ENCODE peak calls at places on chromosomes 12 and 14, in ten cellular contexts. Z, C, F, L, B, Y, N, S, D and H are unnamed samples.
A peak's percentile ranks its signal among the peaks of the same experiment; 100 is the strongest.

GRCh38 chr12:130719263-130719892 is 3.3 kb upstream of the RIMBP2 start:
- DNase-seq in Z (no peak), C (no peak), F (no peak), L (no peak), B (no peak), Y (no peak), N (no peak), S (no peak), D (no peak), H (no peak)

GRCh38 chr12:46209914-46210834 is 58.7 kb downstream of the SLC38A1 start:
- DNase-seq in Z (no peak), C (peak; percentile 45), F (peak; percentile 89), L (peak; percentile 59), B (no peak), Y (peak; percentile 63), N (no peak), S (peak; percentile 27), D (no peak), H (peak; percentile 72)

GRCh38 chr12:130916251-130916911 is 37.3 kb upstream of the ADGRD1 start:
- DNase-seq in Z (peak; percentile 60), C (peak; percentile 85), F (no peak), L (peak; percentile 30), B (peak; percentile 61), Y (peak; percentile 54), N (peak; percentile 51), S (no peak), D (peak; percentile 48), H (peak; percentile 85)

GRCh38 chr14:64684091-64684490 is 20.1 kb upstream of the PLEKHG3 start:
- DNase-seq in Z (no peak), C (no peak), F (no peak), L (no peak), B (no peak), Y (no peak), N (no peak), S (no peak), D (no peak), H (peak; percentile 80)

GRCh38 chr14:60790850-60791249 is 56.3 kb downstream of the MNAT1 start:
- DNase-seq in Z (no peak), C (no peak), F (no peak), L (no peak), B (no peak), Y (no peak), N (no peak), S (no peak), D (no peak), H (no peak)

GRCh38 chr12:85509857-85510256 is 229.8 kb downstream of the ALX1 start:
- DNase-seq in Z (no peak), C (no peak), F (no peak), L (no peak), B (no peak), Y (no peak), N (no peak), S (no peak), D (no peak), H (no peak)

GRCh38 chr14:65080954-65081747 is 21.2 kb downstream of the MAX start:
- DNase-seq in Z (no peak), C (no peak), F (no peak), L (peak; percentile 84), B (no peak), Y (no peak), N (no peak), S (no peak), D (no peak), H (no peak)

GRCh38 chr12:38850463-38850862 is 54.9 kb downstream of the CPNE8 start:
- DNase-seq in Z (no peak), C (no peak), F (no peak), L (no peak), B (no peak), Y (no peak), N (no peak), S (no peak), D (no peak), H (no peak)

GRCh38 chr12:47991592-47991991 is 12.7 kb downstream of the COL2A1 start:
- DNase-seq in Z (no peak), C (no peak), F (peak; percentile 34), L (no peak), B (no peak), Y (no peak), N (no peak), S (no peak), D (no peak), H (peak; percentile 27)

GRCh38 chr12:132276066-132276719 is 53.2 kb downstream of the GALNT9 start:
- DNase-seq in Z (no peak), C (no peak), F (no peak), L (no peak), B (no peak), Y (no peak), N (no peak), S (no peak), D (no peak), H (no peak)

GRCh38 chr12:32309811-32310755 is 89.3 kb upstream of the FGD4 start:
- DNase-seq in Z (no peak), C (no peak), F (no peak), L (no peak), B (no peak), Y (no peak), N (no peak), S (no peak), D (no peak), H (no peak)

GRCh38 chr12:125742413-125742812 is 677.2 kb downstream of the AACS start:
- DNase-seq in Z (no peak), C (no peak), F (no peak), L (no peak), B (no peak), Y (no peak), N (no peak), S (no peak), D (no peak), H (no peak)

GRCh38 chr12:124085419-124085818 is 112.4 kb downstream of the ZNF664 start:
- DNase-seq in Z (no peak), C (no peak), F (no peak), L (no peak), B (no peak), Y (no peak), N (no peak), S (no peak), D (no peak), H (no peak)

GRCh38 chr14:70808402-70809237 is 693 bp downstream of the MAP3K9 start:
- DNase-seq in Z (no peak), C (peak; percentile 71), F (peak; percentile 55), L (peak; percentile 60), B (no peak), Y (peak; percentile 39), N (no peak), S (peak; percentile 22), D (no peak), H (peak; percentile 62)

GRCh38 chr12:19744760-19745218 is 305.5 kb downstream of the AEBP2 start:
- DNase-seq in Z (no peak), C (no peak), F (no peak), L (no peak), B (no peak), Y (no peak), N (no peak), S (no peak), D (no peak), H (no peak)
- TF ChIP-seq POLR2AphosphoS5 in Z (no peak), C (no peak), F (no peak), L (peak; percentile 14), B (no peak), Y (no peak), N (no peak), S (peak; percentile 31), D (no peak), H (peak; percentile 49)

GRCh38 chr12:89379100-89379838 is 27.0 kb upstream of the DUSP6 start:
- DNase-seq in Z (no peak), C (no peak), F (no peak), L (no peak), B (no peak), Y (no peak), N (no peak), S (no peak), D (no peak), H (no peak)
- TF ChIP-seq POLR2AphosphoS5 in Z (no peak), C (no peak), F (no peak), L (no peak), B (no peak), Y (no peak), N (no peak), S (no peak), D (no peak), H (no peak)

GRCh38 chr12:6936378-6936638 is 7.3 kb upstream of the RNU7-1 start:
- DNase-seq in Z (no peak), C (no peak), F (no peak), L (no peak), B (no peak), Y (no peak), N (no peak), S (no peak), D (no peak), H (no peak)

GRCh38 chr12:6937481-6938352 is 5.9 kb upstream of the RNU7-1 start:
- DNase-seq in Z (peak; percentile 96), C (peak; percentile 98), F (peak; percentile 95), L (peak; percentile 95), B (peak; percentile 95), Y (peak; percentile 95), N (peak; percentile 84), S (peak; percentile 91), D (peak; percentile 83), H (peak; percentile 97)

GRCh38 chr12:6935221-6935550 is 7.4 kb downstream of the ATN1 start:
- DNase-seq in Z (no peak), C (no peak), F (no peak), L (no peak), B (no peak), Y (no peak), N (no peak), S (no peak), D (no peak), H (no peak)

GRCh38 chr12:6935551-6936377 is 7.9 kb upstream of the RNU7-1 start:
- DNase-seq in Z (no peak), C (no peak), F (no peak), L (no peak), B (no peak), Y (no peak), N (no peak), S (no peak), D (no peak), H (no peak)

DNA sequence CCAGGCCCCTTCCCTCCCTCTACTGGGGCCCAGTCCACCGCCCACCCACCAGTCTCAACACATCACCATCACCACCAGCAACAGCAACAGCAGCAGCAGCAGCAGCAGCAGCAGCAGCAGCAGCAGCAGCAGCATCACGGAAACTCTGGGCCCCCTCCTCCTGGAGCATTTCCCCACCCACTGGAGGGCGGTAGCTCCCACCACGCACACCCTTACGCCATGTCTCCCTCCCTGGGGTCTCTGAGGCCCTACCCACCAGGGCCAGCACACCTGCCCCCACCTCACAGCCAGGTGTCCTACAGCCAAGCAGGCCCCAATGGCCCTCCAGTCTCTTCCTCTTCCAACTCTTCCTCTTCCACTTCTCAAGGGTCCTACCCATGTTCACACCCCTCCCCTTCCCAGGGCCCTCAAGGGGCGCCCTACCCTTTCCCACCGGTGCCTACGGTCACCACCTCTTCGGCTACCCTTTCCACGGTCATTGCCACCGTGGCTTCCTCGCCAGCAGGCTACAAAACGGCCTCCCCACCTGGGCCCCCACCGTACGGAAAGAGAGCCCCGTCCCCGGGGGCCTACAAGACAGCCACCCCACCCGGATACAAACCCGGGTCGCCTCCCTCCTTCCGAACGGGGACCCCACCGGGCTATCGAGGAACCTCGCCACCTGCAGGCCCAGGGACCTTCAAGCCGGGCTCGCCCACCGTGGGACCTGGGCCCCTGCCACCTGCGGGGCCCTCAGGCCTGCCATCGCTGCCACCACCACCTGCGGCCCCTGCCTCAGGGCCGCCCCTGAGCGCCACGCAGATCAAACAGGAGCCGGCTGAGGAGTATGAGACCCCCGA is 6.8 kb upstream of the RNU7-1 start:
- DNase-seq in Z (peak; percentile 33), C (peak; percentile 78), F (no peak), L (no peak), B (no peak), Y (no peak), N (no peak), S (no peak), D (no peak), H (no peak)
- TF ChIP-seq POLR2AphosphoS5 in Z (no peak), C (peak; percentile 55), F (no peak), L (peak; percentile 28), B (no peak), Y (no peak), N (peak; percentile 84), S (no peak), D (no peak), H (peak; percentile 69)

GRCh38 chr12:49967042-49967776 is 5.5 kb downstream of the AQP5 start:
- DNase-seq in Z (peak; percentile 98), C (peak; percentile 87), F (peak; percentile 89), L (peak; percentile 94), B (peak; percentile 87), Y (peak; percentile 95), N (peak; percentile 94), S (peak; percentile 79), D (peak; percentile 95), H (peak; percentile 96)
- TF ChIP-seq POLR2AphosphoS5 in Z (no peak), C (no peak), F (no peak), L (no peak), B (no peak), Y (no peak), N (no peak), S (peak; percentile 23), D (no peak), H (no peak)